ENCODE peak calls at places on chromosome 20, in ten cellular contexts. W, U, F, E, J, G, V, S, B and C are unnamed samples.

GRCh38 chr20:41392295-41392694 is 25.7 kb upstream of the EMILIN3 start:
- DNase-seq in W (no peak), U (no peak), F (no peak), E (no peak), J (no peak), G (no peak), V (no peak), S (peak), B (no peak), C (no peak)

GRCh38 chr20:6029538-6029937 is 24.3 kb downstream of the LRRN4 start:
- DNase-seq in W (no peak), U (no peak), F (no peak), E (no peak), J (no peak), G (no peak), V (no peak), S (no peak), B (no peak), C (no peak)

GRCh38 chr20:6053776-6054688 is at the start of gene LRRN4:
- DNase-seq in W (no peak), U (no peak), F (no peak), E (peak), J (no peak), G (peak), V (peak), S (no peak), B (no peak), C (no peak)

GRCh38 chr20:62861732-62862336 is at the start of gene TCFL5:
- DNase-seq in W (peak), U (peak), F (peak), E (peak), J (peak), G (peak), V (peak), S (peak), B (peak), C (peak)

GRCh38 chr20:444862-445426 is 17.4 kb downstream of the TBC1D20 start:
- DNase-seq in W (no peak), U (no peak), F (no peak), E (no peak), J (no peak), G (peak), V (no peak), S (no peak), B (no peak), C (no peak)

GRCh38 chr20:25509084-25509483 is 76.2 kb downstream of the NINL start:
- DNase-seq in W (no peak), U (no peak), F (no peak), E (no peak), J (no peak), G (no peak), V (no peak), S (no peak), B (no peak), C (no peak)

GRCh38 chr20:20743511-20744169 is 31.2 kb upstream of the RALGAPA2 start:
- DNase-seq in W (no peak), U (peak), F (peak), E (peak), J (peak), G (peak), V (no peak), S (peak), B (no peak), C (no peak)

GRCh38 chr20:34302312-34302722 is 838 bp downstream of the AHCY start:
- DNase-seq in W (no peak), U (no peak), F (no peak), E (no peak), J (no peak), G (peak), V (no peak), S (no peak), B (no peak), C (no peak)

GRCh38 chr20:15555913-15556312 is 1017.3 kb downstream of the KIF16B start:
- DNase-seq in W (no peak), U (no peak), F (no peak), E (no peak), J (no peak), G (no peak), V (no peak), S (no peak), B (no peak), C (no peak)

GRCh38 chr20:63653041-63653973 is at the start of gene STMN3:
- DNase-seq in W (peak), U (peak), F (peak), E (peak), J (peak), G (peak), V (peak), S (peak), B (peak), C (peak)

GRCh38 chr20:63521602-63522001 is 1.0 kb downstream of the PPDPF start:
- DNase-seq in W (no peak), U (no peak), F (no peak), E (no peak), J (no peak), G (no peak), V (no peak), S (peak), B (no peak), C (no peak)

GRCh38 chr20:46774943-46775560 is 65.6 kb downstream of the SLC2A10 start:
- DNase-seq in W (no peak), U (no peak), F (no peak), E (no peak), J (no peak), G (no peak), V (peak), S (no peak), B (no peak), C (no peak)

GRCh38 chr20:41222299-41222698 is 85.0 kb downstream of the PLCG1 start:
- DNase-seq in W (no peak), U (no peak), F (no peak), E (no peak), J (no peak), G (peak), V (no peak), S (no peak), B (no peak), C (no peak)

DNA sequence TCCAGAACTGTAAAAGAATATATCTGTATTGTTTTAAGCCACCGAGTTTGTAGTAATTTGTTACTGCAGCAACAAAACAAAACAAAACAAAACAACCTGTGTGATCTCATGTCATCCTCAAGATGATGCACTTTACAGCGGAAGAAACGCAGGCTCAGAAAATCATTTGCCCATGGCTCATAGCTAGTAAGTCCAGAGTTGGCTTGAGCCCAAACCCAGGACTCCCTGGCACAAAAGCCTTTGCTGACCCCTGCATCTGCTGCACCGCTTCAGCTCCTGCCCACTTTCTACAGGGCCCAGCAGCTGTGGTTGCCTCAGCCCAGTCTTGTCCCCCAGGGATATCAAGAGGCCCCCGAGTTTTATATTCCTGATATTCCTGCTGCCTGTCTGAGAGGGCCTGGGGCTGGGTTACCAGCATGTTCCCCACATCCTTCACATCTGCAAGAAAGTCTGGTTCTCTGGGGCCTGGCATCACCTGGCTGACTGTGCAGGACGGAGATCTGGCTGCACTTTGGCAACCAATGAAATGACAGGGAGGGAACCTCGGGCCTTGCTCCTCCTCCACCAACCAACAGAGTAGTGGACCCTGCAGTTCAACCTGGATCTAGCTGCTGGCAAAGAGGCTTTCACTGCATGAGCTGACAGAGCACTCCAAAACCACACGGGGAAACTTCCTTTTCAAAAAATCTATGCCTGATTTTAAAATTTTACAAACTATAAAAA is 56.8 kb downstream of the JPH2 start:
- DNase-seq in W (no peak), U (no peak), F (no peak), E (no peak), J (no peak), G (peak), V (no peak), S (no peak), B (no peak), C (no peak)
- H3K27ac ChIP-seq in W (no peak), U (no peak), F (no peak), E (no peak), J (peak), G (no peak), V (no peak), S (no peak), B (no peak), C (no peak)

GRCh38 chr20:61350500-61351250 is 98.6 kb downstream of the CDH4 start:
- DNase-seq in W (no peak), U (no peak), F (no peak), E (no peak), J (no peak), G (no peak), V (no peak), S (no peak), B (no peak), C (no peak)

GRCh38 chr20:61354501-61354900 is 102.4 kb downstream of the CDH4 start:
- DNase-seq in W (no peak), U (no peak), F (no peak), E (no peak), J (no peak), G (no peak), V (no peak), S (no peak), B (no peak), C (no peak)

GRCh38 chr20:61353996-61354390 is 101.9 kb downstream of the CDH4 start:
- DNase-seq in W (no peak), U (no peak), F (no peak), E (no peak), J (no peak), G (no peak), V (no peak), S (no peak), B (no peak), C (no peak)

GRCh38 chr20:61353261-61353995 is 101.4 kb downstream of the CDH4 start:
- DNase-seq in W (no peak), U (no peak), F (no peak), E (no peak), J (no peak), G (peak), V (no peak), S (no peak), B (no peak), C (no peak)

GRCh38 chr20:61352381-61353260 is 100.6 kb downstream of the CDH4 start:
- DNase-seq in W (no peak), U (no peak), F (no peak), E (no peak), J (no peak), G (no peak), V (no peak), S (no peak), B (no peak), C (no peak)
- H3K4me3 ChIP-seq in W (no peak), U (no peak), F (no peak), E (no peak), J (no peak), G (no peak), V (no peak), S (no peak), B (no peak), C (no peak)

DNA sequence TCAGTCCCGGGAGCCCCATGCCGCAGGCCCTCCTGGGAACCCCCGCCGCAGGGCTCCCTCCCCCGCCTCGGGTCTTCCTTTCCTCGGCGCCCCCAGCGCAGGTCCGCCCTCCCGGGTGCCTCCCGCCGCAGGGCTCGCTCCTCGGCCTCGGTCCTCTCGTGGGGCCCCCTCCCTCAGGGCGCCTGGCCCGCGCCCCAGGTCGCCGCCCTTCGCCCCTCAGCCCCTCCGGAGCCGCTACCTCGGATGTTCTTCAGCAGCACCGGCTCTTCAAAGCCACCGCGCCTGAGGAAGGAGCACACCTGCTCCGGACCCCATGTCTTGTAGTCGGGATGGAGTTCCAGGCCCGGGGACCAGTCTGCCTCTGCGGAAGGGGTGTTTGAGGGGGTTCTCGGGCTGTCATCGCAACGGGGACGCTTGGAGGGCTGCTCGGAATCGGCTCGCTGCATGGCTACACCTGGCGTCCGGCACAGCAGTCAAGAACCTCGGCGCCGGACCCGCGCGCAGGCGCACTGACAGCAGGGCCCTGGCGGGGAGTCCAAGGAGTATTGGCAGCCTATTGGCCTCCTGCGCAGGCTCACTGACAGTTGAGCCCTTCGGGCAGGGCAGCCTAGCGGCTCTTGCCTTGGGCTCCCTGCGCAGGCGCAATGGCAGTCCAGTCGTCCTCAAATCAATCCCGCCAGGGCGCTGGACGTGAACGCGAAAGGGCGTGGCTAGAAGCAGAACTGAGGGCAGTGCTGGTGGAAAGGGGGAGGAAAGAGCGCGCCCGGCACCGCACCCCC is at the start of gene SAMHD1:
- DNase-seq in W (peak), U (peak), F (peak), E (peak), J (peak), G (peak), V (peak), S (peak), B (peak), C (peak)
- TF ChIP-seq CTCF in W (no peak), U (no peak), F (peak), E (peak), J (no peak), G (no peak), V (no peak), S (no peak), B (peak), C (no peak)

GRCh38 chr20:49687595-49688567 is 25.8 kb downstream of the B4GALT5 start:
- DNase-seq in W (no peak), U (no peak), F (no peak), E (no peak), J (no peak), G (no peak), V (no peak), S (no peak), B (no peak), C (no peak)
- H3K27ac ChIP-seq in W (no peak), U (no peak), F (no peak), E (no peak), J (peak), G (no peak), V (peak), S (no peak), B (peak), C (no peak)

GRCh38 chr20:57394087-57395082 is 3.2 kb downstream of the RBM38 start:
- DNase-seq in W (no peak), U (no peak), F (peak), E (peak), J (no peak), G (no peak), V (no peak), S (peak), B (no peak), C (no peak)
- H3K4me3 ChIP-seq in W (peak), U (no peak), F (peak), E (no peak), J (no peak), G (no peak), V (no peak), S (no peak), B (no peak), C (no peak)

GRCh38 chr20:59770270-59770669 is 163.2 kb downstream of the SYCP2 start:
- DNase-seq in W (no peak), U (no peak), F (no peak), E (no peak), J (no peak), G (no peak), V (peak), S (no peak), B (no peak), C (no peak)
- TF ChIP-seq CTCF in W (peak), U (no peak), F (no peak), E (no peak), J (no peak), G (no peak), V (peak), S (no peak), B (no peak), C (no peak)

DNA sequence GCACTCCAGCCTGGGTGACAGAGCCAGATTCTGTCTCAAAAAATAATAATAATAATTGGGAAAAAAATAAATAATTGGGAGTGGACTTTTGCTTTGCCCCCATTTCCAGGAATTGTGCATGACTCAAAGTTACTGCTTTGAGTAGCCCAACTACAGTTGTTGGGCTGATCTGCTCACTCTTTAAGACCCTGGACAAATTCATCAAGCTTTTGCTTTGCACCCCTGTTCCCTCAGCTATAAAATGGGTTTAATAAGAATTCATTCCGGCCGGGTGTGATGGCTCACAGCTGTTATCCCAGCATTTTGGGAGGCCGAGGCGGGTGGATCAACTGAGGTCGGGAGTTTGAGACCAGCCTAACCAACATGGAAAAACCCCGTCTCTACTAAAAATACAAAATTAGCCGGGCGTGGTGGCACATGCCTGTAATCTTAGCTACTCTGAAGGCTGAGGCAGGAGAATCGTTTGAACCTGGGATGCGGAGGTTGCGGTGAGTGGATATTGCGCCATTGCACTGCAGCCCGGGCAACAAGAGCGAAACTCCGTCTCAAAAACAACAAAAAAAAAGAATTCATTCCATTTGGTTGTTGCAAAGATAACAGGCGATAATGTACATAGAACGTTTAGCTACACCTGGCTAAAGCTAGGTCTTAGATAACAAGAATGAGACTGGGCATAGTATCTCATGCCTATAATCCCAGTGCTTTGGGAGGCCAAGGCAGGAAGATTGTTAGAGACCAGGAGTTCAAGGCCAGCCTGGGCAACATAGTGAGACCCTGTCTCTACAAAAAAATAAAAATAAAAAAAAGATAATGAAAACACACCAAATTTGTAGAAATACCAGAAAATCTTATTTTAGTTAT is 87.9 kb upstream of the ZNF217 start:
- DNase-seq in W (no peak), U (no peak), F (no peak), E (no peak), J (no peak), G (no peak), V (no peak), S (no peak), B (no peak), C (no peak)
- H3K27ac ChIP-seq in W (peak), U (no peak), F (no peak), E (no peak), J (no peak), G (no peak), V (no peak), S (no peak), B (no peak), C (no peak)